ENCODE peak calls at places on chromosomes 11 and 22, in seven cellular contexts. J is mesenchymal stem cell, E is neuronal stem cell, C is mesendoderm, V is H9, D is H1, P is trophoblast cell. O is an unnamed sample.

GRCh38 chr22:19806213-19807160 is 45.9 kb downstream of the TBX1 start:
- DNase-seq in D (no peak), J (no peak), E (no peak), C (no peak), P (no peak), V (no peak), O (no peak)

GRCh38 chr11:1150769-1151365 is 6.9 kb upstream of the MUC5AC start:
- DNase-seq in P (no peak), V (no peak), J (no peak), C (no peak), E (no peak), D (no peak), O (peak)

GRCh38 chr22:31556627-31557203 is 60.4 kb downstream of the SFI1 start:
- DNase-seq in C (peak), P (no peak), J (peak), E (peak), V (no peak), D (no peak), O (peak)

GRCh38 chr11:63867511-63867910 is 28.6 kb downstream of the MARK2 start:
- DNase-seq in V (no peak), D (no peak), C (no peak), P (peak), J (no peak), E (no peak), O (no peak)

GRCh38 chr22:42931421-42932196 is 74.5 kb upstream of the ARFGAP3 start:
- DNase-seq in D (no peak), P (no peak), E (no peak), V (no peak), C (no peak), J (no peak), O (peak)

GRCh38 chr22:25386538-25386884 is 167.1 kb downstream of the CRYBB2 start:
- DNase-seq in D (no peak), J (no peak), E (no peak), C (no peak), P (no peak), V (no peak), O (no peak)

GRCh38 chr22:46432164-46433068 is 96.9 kb downstream of the TRMU start:
- DNase-seq in E (no peak), V (no peak), C (no peak), P (no peak), J (no peak), D (peak), O (no peak)

GRCh38 chr11:1852885-1853284 is at the start of gene LSP1:
- DNase-seq in V (no peak), D (no peak), E (no peak), C (no peak), P (no peak), J (no peak), O (no peak)

GRCh38 chr11:1561266-1561665 is 10.8 kb downstream of the DUSP8 start:
- DNase-seq in P (no peak), E (no peak), D (no peak), J (no peak), V (peak), C (no peak), O (no peak)

GRCh38 chr11:124482362-124483147 is 37.1 kb upstream of the OR8B8 start:
- DNase-seq in D (no peak), E (no peak), V (no peak), J (peak), P (no peak), C (peak), O (peak)

GRCh38 chr11:64607381-64608259 is 16.6 kb downstream of the SLC22A12 start:
- DNase-seq in V (no peak), C (no peak), P (no peak), E (no peak), D (no peak), J (no peak), O (peak)

GRCh38 chr11:122791411-122791810 is 46.9 kb upstream of the CRTAM start:
- DNase-seq in C (no peak), E (no peak), P (no peak), J (peak), V (no peak), D (no peak), O (peak)

GRCh38 chr11:61162092-61162935 is 1.1 kb upstream of the VPS37C start:
- DNase-seq in D (no peak), C (peak), V (no peak), E (no peak), J (peak), P (peak), O (peak)

GRCh38 chr11:14972581-14973490 is 685 bp upstream of the CALCA start:
- DNase-seq in V (peak), E (no peak), J (no peak), C (peak), D (no peak), P (no peak), O (no peak)

GRCh38 chr22:39661842-39662676 is 91.5 kb downstream of the CACNA1I start:
- DNase-seq in P (no peak), C (peak), D (peak), V (peak), J (no peak), E (no peak), O (no peak)

GRCh38 chr11:3216027-3216525 is 2.5 kb downstream of the MRGPRG start:
- DNase-seq in C (no peak), P (no peak), V (peak), E (no peak), J (no peak), D (no peak), O (no peak)

GRCh38 chr11:10622957-10623787 is 54.7 kb upstream of the LYVE1 start:
- DNase-seq in C (no peak), E (no peak), D (peak), J (no peak), V (no peak), P (no peak), O (no peak)

GRCh38 chr11:536841-537621 is at the start of gene LRRC56:
- DNase-seq in E (peak), V (peak), C (peak), J (peak), P (peak), D (peak), O (peak)

GRCh38 chr11:5701184-5701583 is 11.6 kb downstream of the TRIM22 start:
- DNase-seq in C (no peak), P (no peak), D (no peak), J (no peak), E (no peak), V (no peak), O (no peak)

GRCh38 chr11:40338062-40338461 is 1121.4 kb downstream of the LRRC4C start:
- DNase-seq in D (no peak), E (no peak), C (no peak), V (no peak), J (no peak), P (no peak), O (no peak)

GRCh38 chr11:18171377-18172000 is 1.1 kb upstream of the MRGPRX4 start:
- DNase-seq in C (peak), J (peak), V (peak), D (no peak), E (peak), P (no peak), O (no peak)

GRCh38 chr11:119295178-119295577 is 21.8 kb downstream of the MCAM start:
- DNase-seq in C (peak), V (no peak), P (no peak), J (no peak), E (no peak), D (no peak), O (no peak)

GRCh38 chr22:43018615-43019014 is 3.7 kb upstream of the PACSIN2 start:
- DNase-seq in V (no peak), C (no peak), P (no peak), D (no peak), J (no peak), E (no peak), O (no peak)

GRCh38 chr11:85301895-85302678 is 325.1 kb downstream of the DLG2 start:
- DNase-seq in P (no peak), C (peak), J (no peak), V (no peak), E (no peak), D (no peak), O (no peak)

GRCh38 chr22:40449676-40450035 is 79.3 kb downstream of the SGSM3 start:
- DNase-seq in E (no peak), J (peak), V (no peak), D (no peak), P (no peak), C (no peak), O (peak)

GRCh38 chr11:128345316-128345715 is 242.0 kb downstream of the ETS1 start:
- DNase-seq in C (no peak), D (no peak), E (no peak), J (no peak), V (no peak), P (no peak), O (no peak)

GRCh38 chr22:21921729-21922128 is 30.9 kb downstream of the PPM1F start:
- DNase-seq in V (peak), E (no peak), C (no peak), J (no peak), D (peak), P (no peak), O (peak)

GRCh38 chr22:21922370-21923162 is 30.1 kb downstream of the PPM1F start:
- DNase-seq in C (no peak), J (no peak), D (no peak), E (no peak), V (no peak), P (no peak), O (no peak)

GRCh38 chr22:21920341-21921183 is 32.1 kb downstream of the PPM1F start:
- DNase-seq in E (no peak), P (peak), J (no peak), D (no peak), C (no peak), V (no peak), O (no peak)

GRCh38 chr22:21919526-21920307 is 32.9 kb downstream of the PPM1F start:
- DNase-seq in J (no peak), D (no peak), V (no peak), C (no peak), E (no peak), P (no peak), O (no peak)

DNA sequence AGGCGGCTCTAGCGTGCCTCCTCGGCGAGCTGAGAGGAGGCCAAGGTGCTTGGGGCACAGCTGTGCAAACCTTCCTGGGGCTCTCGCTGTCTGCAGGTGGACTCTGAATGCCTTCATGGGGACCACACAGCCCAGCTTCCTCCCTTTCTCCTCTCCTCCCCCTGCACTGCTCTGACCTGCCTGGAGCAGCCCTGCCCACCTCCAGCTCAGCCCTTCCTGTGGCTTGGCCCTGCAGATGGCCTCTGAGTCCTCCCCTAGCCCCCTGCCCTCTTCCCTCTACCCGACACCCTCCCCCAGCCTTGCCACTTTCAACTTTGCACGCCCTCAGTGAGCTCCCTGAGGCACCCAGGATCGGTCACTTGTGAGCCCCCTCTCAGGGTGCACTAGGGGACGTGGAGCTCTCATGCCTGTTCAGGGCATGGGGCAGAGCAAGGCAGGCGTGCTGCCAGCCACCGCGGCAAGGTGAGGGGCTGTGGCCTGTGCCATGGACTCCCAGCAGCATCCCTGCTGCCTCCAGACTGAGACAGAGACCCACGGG is 31.4 kb downstream of the PPM1F start:
- DNase-seq in V (peak), P (no peak), E (no peak), J (no peak), C (no peak), D (no peak), O (no peak)
- H3K18ac ChIP-seq in V (peak), P (no peak), E (peak), J (no peak), C (no peak), D (peak), O (no peak)

DNA sequence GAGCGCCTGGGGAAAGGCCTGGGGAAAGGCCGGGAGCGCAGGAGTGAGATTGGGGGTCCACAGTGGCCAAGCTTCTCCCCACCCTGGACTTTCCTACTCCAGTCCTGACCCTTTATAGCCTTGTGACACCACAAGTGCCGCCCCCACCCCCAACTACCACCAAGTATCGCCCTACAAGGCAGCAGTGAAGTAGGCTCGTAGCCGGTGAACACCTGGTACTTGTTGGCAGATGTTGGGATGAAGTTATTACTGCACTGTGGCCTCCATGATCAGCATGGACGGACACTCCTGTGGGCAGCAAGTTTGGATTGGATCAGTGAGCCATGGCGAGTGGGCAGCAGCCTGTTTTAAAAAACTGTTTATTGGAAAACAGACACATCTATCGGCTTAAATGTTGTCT is 45.0 kb downstream of the EIF3F start:
- DNase-seq in D (no peak), J (no peak), V (no peak), C (no peak), P (no peak), E (no peak), O (no peak)
- H3K18ac ChIP-seq in D (no peak), J (no peak), V (no peak), C (no peak), P (no peak), E (no peak), O (no peak)

DNA sequence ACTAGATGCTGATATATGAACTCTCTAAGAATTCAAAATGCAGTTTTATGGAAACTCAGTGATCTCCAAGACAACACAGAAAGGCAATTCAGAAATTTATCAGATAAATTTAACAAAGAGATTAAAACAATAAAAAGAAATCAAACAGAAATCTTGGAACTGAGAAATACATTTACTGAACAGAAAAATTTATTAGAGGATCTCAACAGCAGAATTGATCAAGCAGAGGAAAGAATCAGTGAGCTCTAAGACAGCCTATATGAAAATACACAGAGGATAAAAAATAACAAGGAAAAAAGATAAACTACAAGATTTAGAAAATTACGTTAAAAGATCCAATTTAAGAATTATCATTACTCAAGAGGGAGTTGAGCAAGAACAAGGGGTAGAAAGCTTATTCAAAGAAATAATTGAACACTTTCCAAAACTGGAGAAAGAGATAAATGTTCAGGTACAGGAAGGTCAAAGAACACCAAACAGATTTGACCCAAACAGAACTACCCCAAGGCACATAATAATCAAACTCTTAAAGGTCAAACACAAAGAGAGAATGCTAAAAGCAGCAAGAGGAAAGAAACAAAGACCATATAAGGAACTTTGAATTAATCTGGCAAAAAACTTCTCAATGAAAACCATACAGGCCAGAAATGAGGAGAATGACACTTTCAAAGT is 103.1 kb downstream of the APIP start:
- DNase-seq in J (no peak), P (no peak), C (no peak), E (no peak), D (no peak), V (no peak), O (no peak)
- H3K18ac ChIP-seq in J (no peak), P (no peak), C (no peak), E (no peak), D (no peak), V (no peak), O (no peak)

DNA sequence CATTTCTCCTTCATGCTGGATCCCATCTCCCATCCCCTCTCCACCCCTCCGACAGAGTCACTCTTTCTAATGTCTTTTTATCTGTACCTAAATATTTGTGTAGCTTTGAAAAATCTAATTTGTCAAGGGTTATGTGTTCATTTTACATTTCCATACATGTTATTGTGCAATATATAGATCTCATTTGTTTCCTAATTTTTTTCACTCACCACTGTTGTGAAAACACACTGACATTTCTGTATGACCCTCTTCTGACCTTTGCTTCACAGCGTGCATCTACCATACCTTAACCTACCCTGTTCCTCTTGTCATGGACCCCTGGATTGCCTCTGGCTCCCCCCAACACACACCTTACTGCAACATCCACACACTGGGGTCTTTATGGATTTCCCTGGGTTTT is 942.9 kb downstream of the TBC1D22A start:
- DNase-seq in D (peak), V (no peak), E (no peak), C (no peak), J (no peak), P (no peak), O (no peak)
- H3K18ac ChIP-seq in D (no peak), V (no peak), E (no peak), C (peak), J (no peak), P (no peak), O (no peak)

GRCh38 chr22:50725597-50725996 is 12.4 kb upstream of the ACR start:
- DNase-seq in D (no peak), V (no peak), J (no peak), E (no peak), P (no peak), C (no peak), O (no peak)
- H3K18ac ChIP-seq in D (no peak), V (no peak), J (no peak), E (no peak), P (no peak), C (no peak), O (no peak)

O was measured in IMR-90.